ENCODE peak calls at places on chromosomes 2 and 18, in five cellular contexts. I, S, F, N and A are unnamed samples.

GRCh38 chr2:24352664-24353063 is 7.7 kb downstream of the ITSN2 start:
- DNase-seq in I (no peak), S (no peak), F (no peak), N (no peak), A (no peak)

GRCh38 chr2:162926501-162926900 is 87.9 kb upstream of the KCNH7 start:
- DNase-seq in I (no peak), S (no peak), F (peak), N (peak), A (peak)

GRCh38 chr2:224937887-224938286 is 104.4 kb downstream of the DOCK10 start:
- DNase-seq in I (no peak), S (peak), F (no peak), N (no peak), A (no peak)

GRCh38 chr2:180124273-180124881 is 117.3 kb upstream of the CWC22 start:
- DNase-seq in I (no peak), S (peak), F (peak), N (peak), A (peak)

GRCh38 chr2:15176604-15177003 is 384.5 kb downstream of the NBAS start:
- DNase-seq in I (no peak), S (no peak), F (no peak), N (no peak), A (no peak)

GRCh38 chr18:57833441-57834101 is 30.5 kb upstream of the ATP8B1 start:
- DNase-seq in I (no peak), S (peak), F (peak), N (no peak), A (no peak)

GRCh38 chr2:56008661-56009411 is 85.3 kb upstream of the EFEMP1 start:
- DNase-seq in I (peak), S (no peak), F (no peak), N (no peak), A (no peak)

GRCh38 chr2:80454628-80455027 is 150.1 kb upstream of the LRRTM1 start:
- DNase-seq in I (no peak), S (no peak), F (no peak), N (no peak), A (no peak)

GRCh38 chr2:218009191-218010114 is 6.7 kb upstream of the TNS1 start:
- DNase-seq in I (no peak), S (no peak), F (no peak), N (no peak), A (no peak)
- TF ChIP-seq JUND in I (no peak), S (no peak), F (no peak), N (no peak), A (no peak)

DNA sequence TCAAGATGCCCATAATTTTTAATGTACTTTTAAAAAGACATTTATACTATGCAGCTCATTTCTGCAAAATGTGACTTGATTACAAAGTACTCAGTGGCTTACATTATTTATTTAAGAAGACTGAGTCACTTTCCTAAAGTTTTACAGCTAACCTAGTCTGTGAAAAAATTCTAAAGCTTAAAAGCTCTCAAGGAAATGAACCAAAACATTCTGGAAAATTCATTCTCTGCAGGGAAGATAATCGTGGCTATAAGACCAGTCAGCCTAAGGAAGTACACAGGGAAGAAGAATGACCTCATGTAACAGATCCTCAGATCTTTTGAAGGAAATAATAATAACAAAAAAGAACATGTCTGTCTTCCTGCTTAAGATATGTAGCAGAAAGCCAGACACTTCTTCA is 232.1 kb upstream of the STK17B start:
- DNase-seq in I (no peak), S (no peak), F (no peak), N (no peak), A (no peak)
- TF ChIP-seq JUND in I (no peak), S (no peak), F (no peak), N (no peak), A (no peak)

GRCh38 chr2:140580799-140581198 is 1550.0 kb downstream of the LRP1B start:
- DNase-seq in I (no peak), S (no peak), F (no peak), N (no peak), A (no peak)
- TF ChIP-seq JUND in I (no peak), S (no peak), F (no peak), N (no peak), A (no peak)

GRCh38 chr2:151159109-151159690 is 102.5 kb downstream of the RBM43 start:
- DNase-seq in I (no peak), S (no peak), F (no peak), N (no peak), A (no peak)

GRCh38 chr2:151153601-151154000 is 108.1 kb downstream of the RBM43 start:
- DNase-seq in I (no peak), S (no peak), F (no peak), N (no peak), A (no peak)

GRCh38 chr2:151162185-151162584 is 99.5 kb downstream of the RBM43 start:
- DNase-seq in I (no peak), S (no peak), F (no peak), N (no peak), A (no peak)

GRCh38 chr2:151156943-151157705 is 104.5 kb downstream of the RBM43 start:
- DNase-seq in I (no peak), S (no peak), F (no peak), N (no peak), A (no peak)

DNA sequence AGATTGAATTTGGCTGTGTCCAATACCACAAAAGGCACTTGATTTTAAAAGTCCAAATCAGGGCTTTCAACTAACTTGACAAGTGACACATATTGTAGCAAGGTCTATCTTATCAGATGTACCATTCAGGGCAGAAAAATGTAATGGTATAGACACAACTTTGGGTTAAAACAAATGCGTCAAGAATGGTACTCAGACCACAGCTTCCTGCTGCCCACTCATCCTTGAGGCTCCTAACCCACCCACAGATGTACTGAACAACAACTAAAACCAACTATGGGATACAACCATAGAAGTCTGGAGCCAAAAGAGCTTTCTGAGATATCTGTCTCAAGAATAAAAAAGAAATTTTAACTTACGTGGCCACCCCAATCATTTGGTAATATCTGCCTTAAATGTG is 105.2 kb downstream of the RBM43 start:
- DNase-seq in I (no peak), S (no peak), F (no peak), N (no peak), A (no peak)
- TF ChIP-seq JUND in I (no peak), S (no peak), F (no peak), N (no peak), A (no peak)

GRCh38 chr2:188668017-188668663 is 306.0 kb upstream of the COL3A1 start:
- DNase-seq in I (no peak), S (no peak), F (no peak), N (peak), A (no peak)
- TF ChIP-seq JUND in I (no peak), S (no peak), F (no peak), N (peak), A (no peak)

GRCh38 chr2:31831585-31831984 is 179.2 kb downstream of the MEMO1 start:
- DNase-seq in I (no peak), S (no peak), F (no peak), N (no peak), A (no peak)
- TF ChIP-seq JUND in I (no peak), S (no peak), F (no peak), N (no peak), A (no peak)

DNA sequence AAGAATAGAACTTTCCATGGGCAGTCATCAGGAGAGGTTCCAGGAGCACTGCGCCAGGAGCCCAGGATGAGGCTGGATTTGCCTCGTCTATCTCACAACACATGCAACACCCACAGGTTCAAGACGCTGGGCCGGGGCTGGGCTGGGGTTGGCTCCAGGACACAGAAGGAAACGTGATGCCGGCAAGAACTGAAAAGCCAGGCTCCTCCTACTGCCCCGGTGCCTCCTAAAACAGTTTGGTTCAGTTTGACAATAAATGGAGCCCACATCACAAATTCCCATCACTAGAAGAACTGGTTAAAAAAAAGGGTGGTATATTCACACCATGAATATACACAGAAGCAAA is 75.9 kb downstream of the INHBB start:
- DNase-seq in I (no peak), S (no peak), F (no peak), N (no peak), A (no peak)
- TF ChIP-seq JUND in I (no peak), S (no peak), F (no peak), N (no peak), A (no peak)

DNA sequence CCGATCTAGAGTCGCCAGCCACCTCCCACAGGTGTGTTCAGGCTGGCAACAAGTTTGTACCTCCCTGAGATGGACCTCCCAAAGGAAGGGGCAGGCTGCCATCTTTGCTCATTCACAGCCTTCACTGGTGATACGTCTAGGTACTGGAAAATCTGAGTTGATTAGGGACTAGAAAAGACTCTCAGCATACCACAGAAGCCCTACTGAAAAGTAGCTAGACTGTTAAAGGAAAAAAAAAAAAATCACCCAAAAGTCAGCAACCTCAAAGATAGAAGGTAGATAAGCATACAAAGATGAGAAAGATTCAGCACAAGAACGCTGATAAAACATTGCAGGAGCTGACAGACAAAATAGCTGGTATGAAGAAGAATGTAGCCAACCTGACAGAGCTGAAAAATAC is 128.6 kb upstream of the WDR75 start:
- DNase-seq in I (no peak), S (no peak), F (no peak), N (no peak), A (no peak)
- TF ChIP-seq JUND in I (no peak), S (no peak), F (no peak), N (no peak), A (no peak)